ENCODE peak calls at places on chromosome 3, in four cellular contexts. P, T, V and K are unnamed samples.

GRCh38 chr3:123424321-123424998 is 24.4 kb downstream of the ADCY5 start:
- DNase-seq in P (no peak), T (no peak), V (no peak), K (no peak)

GRCh38 chr3:126963261-126964190 is 19.4 kb upstream of the PLXNA1 start:
- DNase-seq in P (no peak), T (no peak), V (no peak), K (no peak)

GRCh38 chr3:127694467-127695215 is 21.9 kb downstream of the ABTB1 start:
- DNase-seq in P (no peak), T (no peak), V (peak), K (peak)

GRCh38 chr3:181637056-181637798 is 74.5 kb upstream of the SOX2 start:
- DNase-seq in P (no peak), T (no peak), V (no peak), K (no peak)

GRCh38 chr3:17466028-17466427 is 276.4 kb downstream of the TBC1D5 start:
- DNase-seq in P (no peak), T (no peak), V (no peak), K (no peak)

GRCh38 chr3:132596816-132597433 is at the start of gene ACKR4:
- DNase-seq in P (no peak), T (no peak), V (no peak), K (no peak)

GRCh38 chr3:111801697-111802655 is 57.1 kb upstream of the PHLDB2 start:
- DNase-seq in P (no peak), T (no peak), V (no peak), K (no peak)

GRCh38 chr3:190306026-190306425 is 16.2 kb downstream of the CLDN1 start:
- DNase-seq in P (no peak), T (no peak), V (no peak), K (no peak)

GRCh38 chr3:146390967-146391366 is 78.4 kb downstream of the PLSCR2 start:
- DNase-seq in P (no peak), T (no peak), V (no peak), K (no peak)

GRCh38 chr3:13110678-13111116 is 37.5 kb upstream of the IQSEC1 start:
- DNase-seq in P (peak), T (no peak), V (no peak), K (no peak)

GRCh38 chr3:124248471-124249028 is 256.6 kb upstream of the ROPN1 start:
- DNase-seq in P (no peak), T (no peak), V (no peak), K (no peak)

GRCh38 chr3:54251705-54252104 is 129.4 kb downstream of the CACNA2D3 start:
- DNase-seq in P (no peak), T (no peak), V (no peak), K (no peak)

GRCh38 chr3:65033577-65033976 is 345.8 kb upstream of the ADAMTS9 start:
- DNase-seq in P (no peak), T (no peak), V (no peak), K (no peak)

GRCh38 chr3:122247087-122247824 is 63.8 kb downstream of the CASR start:
- DNase-seq in P (no peak), T (no peak), V (no peak), K (no peak)

GRCh38 chr3:151795276-151795675 is 18.6 kb upstream of the AADAC start:
- DNase-seq in P (no peak), T (no peak), V (no peak), K (no peak)

GRCh38 chr3:18338827-18339226 is 86.3 kb downstream of the SATB1 start:
- DNase-seq in P (no peak), T (no peak), V (no peak), K (no peak)

GRCh38 chr3:50698269-50698668 is 23.5 kb downstream of the DOCK3 start:
- DNase-seq in P (no peak), T (no peak), V (no peak), K (no peak)

GRCh38 chr3:53820756-53821580 is 25.3 kb downstream of the CHDH start:
- DNase-seq in P (no peak), T (no peak), V (no peak), K (no peak)

GRCh38 chr3:149603126-149604074 is 54.4 kb downstream of the WWTR1 start:
- DNase-seq in P (no peak), T (no peak), V (no peak), K (no peak)

GRCh38 chr3:2655229-2655701 is 454.9 kb downstream of the IL5RA start:
- DNase-seq in P (peak), T (no peak), V (no peak), K (no peak)

GRCh38 chr3:40615916-40616315 is 91.2 kb downstream of the ZNF621 start:
- DNase-seq in P (no peak), T (no peak), V (no peak), K (no peak)

GRCh38 chr3:116980106-116980505 is 270.5 kb downstream of the TUSC7 start:
- DNase-seq in P (no peak), T (no peak), V (no peak), K (no peak)

DNA sequence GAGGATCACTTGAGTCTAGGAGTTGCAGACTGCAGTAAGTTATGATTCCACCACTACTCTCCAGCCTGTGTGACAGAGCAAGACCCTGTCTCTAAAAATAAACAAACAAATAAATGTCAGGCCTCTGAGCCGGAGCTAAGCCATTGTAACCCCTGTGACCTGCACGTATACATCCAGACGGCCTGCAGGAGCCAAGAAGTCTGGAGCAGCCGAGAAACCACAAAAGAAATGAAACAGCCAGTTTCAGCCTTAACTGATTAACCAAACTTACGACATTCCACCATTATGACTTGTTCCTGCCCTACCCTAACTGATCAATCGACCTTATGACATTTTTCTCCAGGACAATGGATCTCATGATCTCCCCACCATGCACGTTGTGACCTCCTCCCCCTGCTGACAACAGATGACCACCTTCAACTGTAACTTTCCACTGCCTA is 32.5 kb upstream of the ZKSCAN7 start:
- DNase-seq in P (no peak), T (no peak), V (peak), K (no peak)
- TF ChIP-seq CBFB in P (no peak), T (no peak), V (no peak), K (no peak)

DNA sequence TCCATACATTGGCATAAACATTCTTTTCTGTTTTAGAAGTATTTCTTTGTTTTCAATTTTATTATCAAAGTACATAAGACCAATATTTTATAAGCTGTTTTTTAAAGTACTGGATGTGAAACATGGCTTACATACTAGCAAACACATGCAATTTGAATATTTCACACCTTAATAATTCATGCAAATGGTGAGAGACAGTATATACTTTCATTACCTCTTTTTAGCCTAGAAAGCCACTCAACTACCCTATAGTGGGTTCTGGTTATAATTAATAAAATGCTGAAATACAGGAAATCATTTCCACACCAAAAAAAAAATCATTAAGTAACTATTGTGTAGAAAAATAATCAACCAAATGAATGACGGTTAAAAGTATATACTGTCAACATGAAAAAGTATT is 38.5 kb upstream of the MELTF start:
- DNase-seq in P (no peak), T (no peak), V (no peak), K (no peak)
- TF ChIP-seq CBFB in P (no peak), T (no peak), V (no peak), K (no peak)

DNA sequence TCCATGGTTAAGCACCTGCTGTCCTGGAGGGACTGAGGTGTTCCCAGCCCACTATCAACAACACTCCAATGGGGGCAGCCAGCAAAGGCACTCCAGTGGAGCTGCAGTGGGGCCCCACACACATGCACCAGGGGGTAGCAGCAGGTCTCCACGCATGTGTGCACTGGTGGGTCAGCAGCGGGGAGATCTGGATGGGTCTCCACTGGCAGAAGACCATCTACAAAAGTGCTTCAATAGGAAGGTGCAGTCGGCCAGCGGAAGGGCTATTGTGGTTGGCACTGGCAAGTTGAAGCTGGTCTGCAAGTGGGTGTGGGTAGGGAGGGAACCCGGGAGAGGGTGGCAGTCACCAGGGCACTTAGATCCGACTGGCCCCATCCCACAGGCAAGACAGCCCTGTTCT is 1355.4 kb downstream of the NSUN3 start:
- DNase-seq in P (no peak), T (no peak), V (no peak), K (no peak)
- TF ChIP-seq CBFB in P (no peak), T (no peak), V (no peak), K (no peak)

GRCh38 chr3:48429416-48430358 is at the start of gene PLXNB1:
- DNase-seq in P (no peak), T (peak), V (peak), K (peak)

GRCh38 chr3:48428088-48428862 is 1.6 kb downstream of the PLXNB1 start:
- DNase-seq in P (no peak), T (no peak), V (peak), K (peak)

GRCh38 chr3:48427630-48427962 is 2.3 kb downstream of the PLXNB1 start:
- DNase-seq in P (no peak), T (no peak), V (no peak), K (no peak)

GRCh38 chr3:48430359-48431101 is 644 bp upstream of the PLXNB1 start:
- DNase-seq in P (no peak), T (no peak), V (no peak), K (no peak)

DNA sequence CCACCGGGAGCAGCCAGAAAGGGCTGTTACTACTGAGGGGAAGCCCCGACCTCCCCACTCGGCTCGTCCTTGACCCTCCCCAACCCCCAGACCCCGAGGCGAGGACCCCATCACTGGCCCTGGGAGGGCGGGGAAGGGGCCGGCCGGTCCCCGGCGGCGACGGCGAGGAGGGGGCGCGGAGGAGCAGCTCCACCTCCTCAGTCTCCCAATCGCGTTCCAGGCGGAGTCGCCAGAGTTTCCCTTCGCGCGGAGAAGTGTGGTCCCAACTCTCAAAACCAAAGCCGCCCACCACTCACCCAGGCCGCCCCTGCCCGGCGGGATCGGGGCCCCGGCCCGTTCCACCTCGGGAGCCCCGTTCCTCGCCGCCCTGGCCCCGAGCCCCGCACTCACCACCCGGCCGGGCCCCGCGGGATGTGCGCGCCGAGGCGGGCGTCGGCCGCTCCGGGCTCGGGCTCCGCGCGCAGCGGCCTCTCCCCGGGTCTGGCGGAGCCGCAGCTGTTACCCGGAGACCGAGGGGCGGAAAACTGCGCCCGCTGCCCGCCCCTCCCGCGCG is 947 bp downstream of the PLXNB1 start:
- DNase-seq in P (no peak), T (peak), V (no peak), K (peak)
- TF ChIP-seq CBFB in P (no peak), T (no peak), V (no peak), K (no peak)

GRCh38 chr3:131222599-131222998 is 159.0 kb upstream of the NUDT16 start:
- DNase-seq in P (no peak), T (no peak), V (no peak), K (no peak)

GRCh38 chr3:131223373-131224289 is 157.9 kb upstream of the NUDT16 start:
- DNase-seq in P (no peak), T (no peak), V (no peak), K (no peak)

GRCh38 chr3:131218196-131218595 is 163.4 kb upstream of the NUDT16 start:
- DNase-seq in P (no peak), T (no peak), V (no peak), K (no peak)

GRCh38 chr3:131224886-131225550 is 156.6 kb upstream of the NUDT16 start:
- DNase-seq in P (no peak), T (no peak), V (no peak), K (no peak)

GRCh38 chr3:131221731-131222130 is 159.8 kb upstream of the NUDT16 start:
- DNase-seq in P (no peak), T (no peak), V (no peak), K (no peak)
- TF ChIP-seq CBFB in P (no peak), T (no peak), V (no peak), K (no peak)

DNA sequence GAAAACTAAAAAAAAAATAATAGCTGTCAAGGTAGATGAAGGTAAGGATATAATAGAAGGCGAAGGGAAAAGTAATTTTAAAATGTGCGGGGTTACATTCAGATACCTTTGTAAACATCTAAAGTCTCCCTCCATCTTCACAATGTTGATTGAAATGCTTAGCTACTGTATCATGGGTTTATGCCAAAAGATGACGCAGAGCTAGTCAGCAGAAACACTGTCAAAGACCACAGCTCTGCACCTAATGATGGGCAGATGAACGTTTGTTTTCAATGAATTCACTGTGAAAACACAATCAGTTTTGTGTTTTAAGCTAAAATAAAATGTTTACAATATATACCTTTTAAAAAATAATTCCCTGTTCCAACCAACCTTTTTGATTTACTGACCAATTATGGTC is 61.2 kb downstream of the RFTN1 start:
- DNase-seq in P (no peak), T (no peak), V (no peak), K (no peak)
- TF ChIP-seq CBFB in P (no peak), T (no peak), V (no peak), K (no peak)

DNA sequence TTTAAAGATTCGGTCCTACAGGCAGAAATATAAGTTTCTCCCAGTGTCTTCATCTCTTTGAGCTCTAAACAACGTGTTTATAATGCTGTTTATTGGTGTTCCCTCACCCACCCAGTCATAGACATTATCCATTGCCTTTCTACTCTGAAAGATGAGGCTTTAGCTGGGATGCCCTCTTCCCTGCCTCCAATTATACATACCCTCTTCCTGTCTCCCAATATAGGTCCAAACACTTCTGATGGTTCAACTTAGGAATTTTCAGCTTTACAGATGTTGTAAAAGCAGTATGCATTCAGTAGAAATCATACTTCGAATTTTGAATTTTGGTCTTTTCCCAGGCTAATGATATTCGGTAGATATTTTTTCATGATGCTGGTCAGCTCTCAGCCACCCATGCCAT is 2.6 kb downstream of the CMTM8 start:
- DNase-seq in P (no peak), T (no peak), V (no peak), K (no peak)
- TF ChIP-seq CBFB in P (no peak), T (no peak), V (no peak), K (no peak)

DNA sequence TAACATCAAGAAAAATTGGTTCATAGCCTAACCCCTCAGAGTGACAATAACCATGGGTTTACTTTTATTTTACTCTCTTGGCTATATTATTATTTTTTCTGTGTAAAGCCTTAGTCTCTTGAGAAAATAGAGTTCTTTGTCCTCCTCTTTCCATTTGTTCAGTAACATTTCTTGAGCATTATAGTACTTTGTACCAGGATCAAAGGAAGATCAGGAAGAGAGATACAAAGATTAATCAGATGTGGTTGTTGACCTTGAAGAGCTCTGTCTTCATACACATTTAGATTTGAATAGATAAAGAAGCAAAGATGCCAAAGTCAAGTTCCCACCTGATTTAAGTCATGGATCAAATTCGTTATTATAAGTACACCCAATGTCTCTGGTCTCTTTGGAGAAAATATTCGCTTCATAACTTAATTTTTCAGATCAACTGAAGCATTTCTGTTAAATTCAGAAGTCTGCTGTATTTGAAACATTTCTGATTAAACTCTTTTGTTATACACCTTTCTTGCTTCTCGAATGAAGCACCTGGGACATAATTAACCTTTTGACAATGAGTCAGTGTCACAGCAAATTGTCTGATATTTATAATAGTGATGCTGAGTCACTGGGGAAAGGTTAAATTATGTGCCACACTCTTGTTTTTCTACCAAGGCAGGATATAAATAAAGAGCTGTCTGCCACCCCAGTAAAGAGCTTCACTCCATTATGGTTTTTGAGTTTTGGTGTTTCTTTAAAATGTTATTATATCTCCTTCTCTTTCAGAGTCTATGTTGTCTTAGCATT is 100.2 kb downstream of the GHSR start:
- DNase-seq in P (no peak), T (no peak), V (no peak), K (no peak)
- TF ChIP-seq CBFB in P (no peak), T (no peak), V (no peak), K (no peak)